ENCODE peak calls at places on chromosomes 6 and 20, in seven cellular contexts. W, P, Z, I, O, D and A are unnamed samples.

GRCh38 chr6:149190228-149190831 is 127.2 kb upstream of the TAB2 start:
- DNase-seq in I (peak), D (no peak), Z (no peak), P (peak), O (peak), W (peak), A (peak)

GRCh38 chr20:3753098-3753497 is 14.5 kb downstream of the ADISSP start:
- DNase-seq in O (peak), Z (peak), P (peak), I (peak), D (peak), W (peak), A (peak)

GRCh38 chr6:74087898-74088297 is 391.9 kb downstream of the CD109 start:
- DNase-seq in Z (no peak), D (no peak), P (no peak), W (peak), I (peak), O (no peak), A (no peak)

GRCh38 chr20:12570371-12570770 is 438.4 kb upstream of the SPTLC3 start:
- DNase-seq in W (peak), P (no peak), I (peak), O (peak), Z (no peak), D (no peak), A (no peak)

GRCh38 chr6:79430913-79431312 is 106.3 kb downstream of the LCA5 start:
- DNase-seq in W (no peak), O (no peak), D (no peak), Z (peak), I (no peak), P (no peak), A (no peak)

GRCh38 chr6:169991913-169992312 is 240.5 kb downstream of the ERMARD start:
- DNase-seq in I (no peak), D (no peak), O (no peak), P (no peak), W (no peak), Z (no peak), A (no peak)

GRCh38 chr6:46338098-46338497 is 153.2 kb downstream of the RCAN2 start:
- DNase-seq in P (no peak), O (no peak), Z (no peak), W (no peak), I (no peak), D (no peak), A (no peak)

GRCh38 chr6:23245559-23245958 is 676.2 kb downstream of the HDGFL1 start:
- DNase-seq in W (no peak), P (no peak), O (no peak), Z (no peak), I (no peak), D (no peak), A (no peak)

GRCh38 chr20:47720636-47721427 is 64.4 kb downstream of the SULF2 start:
- DNase-seq in I (no peak), O (no peak), Z (no peak), P (no peak), W (peak), D (no peak), A (no peak)

GRCh38 chr20:59805786-59806577 is 127.5 kb downstream of the SYCP2 start:
- DNase-seq in Z (no peak), O (no peak), W (no peak), I (no peak), D (no peak), P (no peak), A (no peak)